ENCODE peak calls at places on chromosome 9, in four cellular contexts. O, D, P and W are unnamed samples.

GRCh38 chr9:120876842-120877240 is at the start of gene PHF19:
- DNase-seq in O (peak; percentile 47), D (no peak), P (no peak), W (no peak)

GRCh38 chr9:106376689-106377088 is 486.3 kb upstream of the ZNF462 start:
- DNase-seq in O (no peak), D (no peak), P (no peak), W (no peak)

GRCh38 chr9:82354260-82354659 is 365.7 kb downstream of the SPATA31D1 start:
- DNase-seq in O (no peak), D (no peak), P (no peak), W (peak; percentile 33)

GRCh38 chr9:133058550-133059320 is 3.0 kb upstream of the CEL start:
- DNase-seq in O (no peak), D (no peak), P (no peak), W (no peak)

GRCh38 chr9:35691325-35691631 is 1.6 kb upstream of the TPM2 start:
- DNase-seq in O (no peak), D (no peak), P (no peak), W (no peak)

GRCh38 chr9:29208670-29209069 is 1635.4 kb upstream of the C9orf72 start:
- DNase-seq in O (peak; percentile 23), D (no peak), P (no peak), W (no peak)

GRCh38 chr9:9719373-9720112 is 893.3 kb downstream of the PTPRD start:
- DNase-seq in O (no peak), D (no peak), P (no peak), W (no peak)

GRCh38 chr9:77846957-77847574 is 184.5 kb downstream of the GNAQ start:
- DNase-seq in O (no peak), D (no peak), P (no peak), W (no peak)

GRCh38 chr9:126666155-126666803 is 52.6 kb downstream of the LMX1B start:
- DNase-seq in O (no peak), D (no peak), P (no peak), W (no peak)

GRCh38 chr9:35423499-35423898 is 66.4 kb upstream of the RUSC2 start:
- DNase-seq in O (no peak), D (no peak), P (no peak), W (peak; percentile 29)

GRCh38 chr9:109861499-109861898 is 81.5 kb downstream of the PALM2AKAP2 start:
- DNase-seq in O (no peak), D (no peak), P (no peak), W (no peak)

GRCh38 chr9:318646-319045 is 104.0 kb downstream of the DOCK8 start:
- DNase-seq in O (no peak), D (no peak), P (no peak), W (no peak)

GRCh38 chr9:419571-420156 is 205.0 kb downstream of the DOCK8 start:
- DNase-seq in O (no peak), D (no peak), P (no peak), W (no peak)

GRCh38 chr9:131747352-131747751 is 7.5 kb upstream of the RAPGEF1 start:
- DNase-seq in O (peak; percentile 67), D (no peak), P (no peak), W (no peak)

GRCh38 chr9:134704499-134704898 is 62.9 kb downstream of the COL5A1 start:
- DNase-seq in O (no peak), D (no peak), P (no peak), W (no peak)

GRCh38 chr9:131677445-131678180 is 62.3 kb downstream of the RAPGEF1 start:
- DNase-seq in O (no peak), D (no peak), P (no peak), W (peak; percentile 45)

GRCh38 chr9:2967779-2968178 is 123.9 kb upstream of the PUM3 start:
- DNase-seq in O (no peak), D (no peak), P (no peak), W (no peak)

GRCh38 chr9:100602302-100602930 is 24.5 kb downstream of the CAVIN4 start:
- DNase-seq in O (peak; percentile 70), D (no peak), P (no peak), W (peak; percentile 41)

GRCh38 chr9:89606567-89607311 is 1.9 kb downstream of the GADD45G start:
- DNase-seq in O (peak; percentile 49), D (no peak), P (peak; percentile 53), W (no peak)

GRCh38 chr9:2722715-2723114 is 5.4 kb downstream of the KCNV2 start:
- DNase-seq in O (no peak), D (no peak), P (no peak), W (peak; percentile 82)